ENCODE peak calls at places on chromosomes 5 and 9, in eight cellular contexts. B is D721Med; R is choroid plexus epithelial cell; N is NCI-H1105; H is midbrain; M is AG10803; F is prostate gland; Q is stimulated activated CD4-positive, alpha-beta T cell treated with anti-CD3 and anti-CD28 coated beads, Interleukin-12 subunit alpha, Interleukin-12 subunit beta, amount 100 ng/mL, for 48 hours. D is an unnamed sample.
A peak's percentile ranks its signal among the peaks of the same experiment; 100 is the strongest.

GRCh38 chr5:160473736-160474483 is 52.3 kb downstream of the PTTG1 start:
- DNase-seq in B (no peak), R (no peak), N (no peak), H (no peak), M (no peak), F (no peak), Q (no peak), D (no peak)

GRCh38 chr5:134255418-134256150 is 29.7 kb upstream of the PPP2CA start:
- DNase-seq in B (no peak), R (peak; percentile 75), N (no peak), H (no peak), M (peak; percentile 48), F (no peak), Q (no peak), D (no peak)

GRCh38 chr5:150656191-150657132 is 4.6 kb upstream of the MYOZ3 start:
- DNase-seq in B (peak; percentile 94), R (peak; percentile 64), N (peak; percentile 45), H (peak; percentile 62), M (peak; percentile 42), F (peak; percentile 58), Q (peak; percentile 40), D (peak; percentile 47)

GRCh38 chr5:154923441-154924430 is 14.3 kb downstream of the GEMIN5 start:
- DNase-seq in B (no peak), R (peak; percentile 32), N (no peak), H (no peak), M (peak; percentile 89), F (peak; percentile 16), Q (no peak), D (no peak)

GRCh38 chr5:2633992-2634391 is 117.5 kb downstream of the IRX2 start:
- DNase-seq in B (no peak), R (no peak), N (no peak), H (no peak), M (no peak), F (no peak), Q (no peak), D (no peak)

GRCh38 chr5:72651779-72652178 is 144.6 kb upstream of the ZNF366 start:
- DNase-seq in B (no peak), R (peak; percentile 14), N (no peak), H (no peak), M (no peak), F (no peak), Q (no peak), D (no peak)

GRCh38 chr9:17658237-17658636 is 79.4 kb downstream of the SH3GL2 start:
- DNase-seq in B (no peak), R (no peak), N (no peak), H (no peak), M (no peak), F (no peak), Q (no peak), D (no peak)

GRCh38 chr9:26811106-26811505 is 81.5 kb downstream of the CAAP1 start:
- DNase-seq in B (no peak), R (no peak), N (no peak), H (no peak), M (no peak), F (no peak), Q (no peak), D (no peak)

GRCh38 chr5:132209131-132209530 is 18.5 kb downstream of the P4HA2 start:
- DNase-seq in B (no peak), R (peak; percentile 79), N (no peak), H (no peak), M (peak; percentile 69), F (no peak), Q (no peak), D (no peak)

GRCh38 chr9:97307500-97308163 is at the start of gene CCDC180:
- DNase-seq in B (no peak), R (peak; percentile 48), N (no peak), H (peak; percentile 4), M (peak; percentile 41), F (no peak), Q (no peak), D (no peak)

GRCh38 chr5:148820778-148821395 is 5.5 kb upstream of the ADRB2 start:
- DNase-seq in B (no peak), R (peak; percentile 71), N (no peak), H (no peak), M (peak; percentile 48), F (no peak), Q (no peak), D (peak; percentile 17)

GRCh38 chr9:114539718-114540410 is 34.6 kb upstream of the WHRN start:
- DNase-seq in B (no peak), R (no peak), N (no peak), H (no peak), M (no peak), F (no peak), Q (no peak), D (no peak)

GRCh38 chr9:69758001-69758730 is 1.6 kb downstream of the PTAR1 start:
- DNase-seq in B (no peak), R (peak; percentile 59), N (peak; percentile 44), H (no peak), M (peak; percentile 41), F (no peak), Q (no peak), D (no peak)

GRCh38 chr5:76544268-76544926 is 78.8 kb downstream of the F2RL2 start:
- DNase-seq in B (peak; percentile 26), R (peak; percentile 73), N (no peak), H (peak; percentile 3), M (no peak), F (peak; percentile 53), Q (peak; percentile 44), D (peak; percentile 54)

GRCh38 chr5:134527156-134527960 is 1.9 kb downstream of the JADE2 start:
- DNase-seq in B (peak; percentile 84), R (peak; percentile 97), N (peak; percentile 45), H (peak; percentile 88), M (peak; percentile 85), F (peak; percentile 76), Q (peak; percentile 59), D (peak; percentile 55)

GRCh38 chr9:135144581-135145108 is 57.2 kb downstream of the OLFM1 start:
- DNase-seq in B (no peak), R (no peak), N (peak; percentile 37), H (no peak), M (no peak), F (no peak), Q (no peak), D (no peak)

GRCh38 chr9:119004618-119004990 is 364.6 kb downstream of the BRINP1 start:
- DNase-seq in B (no peak), R (peak; percentile 59), N (no peak), H (no peak), M (peak; percentile 90), F (peak; percentile 31), Q (no peak), D (no peak)

GRCh38 chr9:137366891-137367381 is 56.0 kb downstream of the EXD3 start:
- DNase-seq in B (no peak), R (no peak), N (no peak), H (no peak), M (no peak), F (no peak), Q (no peak), D (no peak)

GRCh38 chr5:318341-318897 is 3.1 kb upstream of the AHRR start:
- DNase-seq in B (no peak), R (peak; percentile 70), N (no peak), H (no peak), M (peak; percentile 71), F (no peak), Q (no peak), D (no peak)

GRCh38 chr5:80141147-80141671 is 106.1 kb downstream of the THBS4 start:
- DNase-seq in B (no peak), R (peak; percentile 62), N (no peak), H (peak; percentile 35), M (peak; percentile 94), F (peak; percentile 17), Q (no peak), D (no peak)

GRCh38 chr5:14687023-14687665 is 22.6 kb downstream of the OTULIN start:
- DNase-seq in B (no peak), R (peak; percentile 44), N (no peak), H (no peak), M (peak; percentile 39), F (no peak), Q (no peak), D (no peak)

GRCh38 chr9:98796364-98797101 is at the start of gene ANKS6:
- DNase-seq in B (peak; percentile 83), R (peak; percentile 74), N (peak; percentile 39), H (peak; percentile 74), M (peak; percentile 67), F (peak; percentile 62), Q (peak; percentile 55), D (peak; percentile 24)

GRCh38 chr5:179697108-179697507 is 1.7 kb upstream of the CANX start:
- DNase-seq in B (no peak), R (no peak), N (no peak), H (no peak), M (no peak), F (no peak), Q (no peak), D (no peak)

GRCh38 chr9:134243778-134244467 is 79.6 kb upstream of the RNU6ATAC start:
- DNase-seq in B (no peak), R (peak; percentile 52), N (no peak), H (peak; percentile 38), M (peak; percentile 31), F (no peak), Q (peak; percentile 4), D (peak; percentile 89)

GRCh38 chr5:168295574-168296201 is 4.2 kb downstream of the WWC1 start:
- DNase-seq in B (no peak), R (peak; percentile 85), N (no peak), H (peak; percentile 69), M (peak; percentile 78), F (peak; percentile 67), Q (no peak), D (no peak)

GRCh38 chr5:24644757-24645156 is at the start of gene CDH10:
- DNase-seq in B (no peak), R (peak; percentile 12), N (no peak), H (peak; percentile 47), M (peak; percentile 25), F (no peak), Q (no peak), D (no peak)

GRCh38 chr9:21510806-21511205 is 28.7 kb upstream of the IFNE start:
- DNase-seq in B (no peak), R (no peak), N (no peak), H (no peak), M (no peak), F (no peak), Q (no peak), D (no peak)

GRCh38 chr5:176817864-176818377 is 7.6 kb downstream of the UNC5A start:
- DNase-seq in B (peak; percentile 79), R (peak; percentile 13), N (no peak), H (no peak), M (no peak), F (no peak), Q (no peak), D (peak; percentile 13)

GRCh38 chr5:169909945-169910344 is 70.3 kb downstream of the INSYN2B start:
- DNase-seq in B (no peak), R (no peak), N (no peak), H (peak; percentile 37), M (no peak), F (no peak), Q (no peak), D (no peak)

GRCh38 chr5:71014186-71014585 is 11.0 kb downstream of the NAIP start:
- DNase-seq in B (peak; percentile 23), R (no peak), N (no peak), H (no peak), M (no peak), F (no peak), Q (no peak), D (no peak)

GRCh38 chr9:114684036-114684435 is 2.0 kb upstream of the TEX48 start:
- DNase-seq in B (no peak), R (no peak), N (no peak), H (no peak), M (no peak), F (no peak), Q (no peak), D (no peak)

GRCh38 chr9:76445976-76446375 is 13.0 kb upstream of the GCNT1 start:
- DNase-seq in B (no peak), R (no peak), N (no peak), H (no peak), M (peak; percentile 16), F (no peak), Q (no peak), D (no peak)

GRCh38 chr5:153767221-153768218 is 271.2 kb downstream of the FAM114A2 start:
- DNase-seq in B (no peak), R (peak; percentile 4), N (no peak), H (no peak), M (no peak), F (no peak), Q (no peak), D (no peak)

GRCh38 chr5:111237470-111237869 is 13.3 kb downstream of the CAMK4 start:
- DNase-seq in B (no peak), R (peak; percentile 41), N (no peak), H (no peak), M (no peak), F (no peak), Q (no peak), D (no peak)

D was measured in AML-193.